ENCODE peak calls at places on chromosome 20, in six cellular contexts. W is ecto neural progenitor cell, Z is amygdala, I is AG04450, C is GM23338, G is thoracic aorta. S is an unnamed sample.
A peak's percentile ranks its signal among the peaks of the same experiment; 100 is the strongest.

GRCh38 chr20:43448748-43449535 is 8.8 kb upstream of the SRSF6 start:
- DNase-seq in W (peak; percentile 61), Z (peak; percentile 4), I (no peak), C (peak; percentile 76), G (no peak), S (no peak)

GRCh38 chr20:35434085-35435005 is 3.7 kb downstream of the GDF5 start:
- DNase-seq in W (no peak), Z (no peak), I (no peak), C (no peak), G (no peak), S (no peak)

GRCh38 chr20:50663095-50663821 is 28.1 kb downstream of the RIPOR3 start:
- DNase-seq in W (no peak), Z (no peak), I (no peak), C (peak; percentile 79), G (no peak), S (peak; percentile 34)

GRCh38 chr20:63706852-63707557 is 771 bp downstream of the ARFRP1 start:
- DNase-seq in W (no peak), Z (no peak), I (no peak), C (peak; percentile 65), G (no peak), S (peak; percentile 33)

GRCh38 chr20:24694157-24694726 is 224.8 kb downstream of the SYNDIG1 start:
- DNase-seq in W (no peak), Z (no peak), I (no peak), C (no peak), G (no peak), S (no peak)

GRCh38 chr20:52539891-52540290 is 348.3 kb upstream of the ZFP64 start:
- DNase-seq in W (no peak), Z (no peak), I (no peak), C (peak; percentile 41), G (no peak), S (no peak)

GRCh38 chr20:34771680-34772081 is 53.8 kb downstream of the NCOA6 start:
- DNase-seq in W (no peak), Z (no peak), I (no peak), C (no peak), G (no peak), S (no peak)

GRCh38 chr20:51610111-51610510 is 67.6 kb upstream of the NFATC2 start:
- DNase-seq in W (no peak), Z (no peak), I (no peak), C (no peak), G (no peak), S (no peak)

GRCh38 chr20:63246490-63247284 is 7.6 kb downstream of the NKAIN4 start:
- DNase-seq in W (no peak), Z (no peak), I (no peak), C (peak; percentile 75), G (no peak), S (no peak)

GRCh38 chr20:17699931-17700351 is at the start of gene BANF2:
- DNase-seq in W (no peak), Z (no peak), I (no peak), C (no peak), G (no peak), S (no peak)

GRCh38 chr20:4073852-4074741 is 58.7 kb upstream of the RNF24 start:
- DNase-seq in W (no peak), Z (no peak), I (no peak), C (peak; percentile 47), G (no peak), S (no peak)

GRCh38 chr20:64063389-64064144 is 569 bp downstream of the TCEA2 start:
- DNase-seq in W (no peak), Z (no peak), I (no peak), C (peak; percentile 57), G (no peak), S (no peak)

GRCh38 chr20:33032555-33032954 is 1.1 kb downstream of the BPIFB6 start:
- DNase-seq in W (no peak), Z (no peak), I (no peak), C (no peak), G (no peak), S (no peak)

GRCh38 chr20:44832724-44833123 is 22.4 kb upstream of the RIMS4 start:
- DNase-seq in W (peak; percentile 55), Z (no peak), I (no peak), C (peak; percentile 32), G (no peak), S (no peak)

GRCh38 chr20:25675161-25675560 is 21.5 kb downstream of the ZNF337 start:
- DNase-seq in W (no peak), Z (no peak), I (no peak), C (no peak), G (no peak), S (no peak)

GRCh38 chr20:15200139-15200538 is 862.7 kb upstream of the FLRT3 start:
- DNase-seq in W (no peak), Z (no peak), I (no peak), C (no peak), G (no peak), S (no peak)

GRCh38 chr20:46173652-46174468 is 55.7 kb downstream of the CD40 start:
- DNase-seq in W (no peak), Z (no peak), I (no peak), C (peak; percentile 72), G (no peak), S (no peak)

GRCh38 chr20:32997431-32997830 is 6.8 kb downstream of the SUN5 start:
- DNase-seq in W (no peak), Z (no peak), I (no peak), C (no peak), G (no peak), S (no peak)

GRCh38 chr20:54630582-54630981 is 155.2 kb downstream of the DOK5 start:
- DNase-seq in W (no peak), Z (no peak), I (no peak), C (no peak), G (no peak), S (no peak)

GRCh38 chr20:40265872-40266533 is 423.0 kb downstream of the MAFB start:
- DNase-seq in W (no peak), Z (no peak), I (no peak), C (peak; percentile 54), G (no peak), S (no peak)

GRCh38 chr20:16952965-16953364 is 204.8 kb downstream of the OTOR start:
- DNase-seq in W (no peak), Z (no peak), I (no peak), C (no peak), G (no peak), S (no peak)

GRCh38 chr20:33079267-33079666 is at the start of gene BPIFB4:
- DNase-seq in W (no peak), Z (no peak), I (no peak), C (no peak), G (no peak), S (no peak)

GRCh38 chr20:7848351-7848750 is 91.9 kb downstream of the HAO1 start:
- DNase-seq in W (no peak), Z (no peak), I (no peak), C (no peak), G (no peak), S (no peak)

GRCh38 chr20:61161649-61162210 is 90.3 kb upstream of the CDH4 start:
- DNase-seq in W (no peak), Z (no peak), I (no peak), C (no peak), G (no peak), S (no peak)

GRCh38 chr20:62946918-62947317 is 5.6 kb upstream of the SLC17A9 start:
- DNase-seq in W (no peak), Z (no peak), I (no peak), C (no peak), G (no peak), S (no peak)

GRCh38 chr20:22921595-22922421 is 113.3 kb upstream of the SSTR4 start:
- DNase-seq in W (no peak), Z (no peak), I (no peak), C (no peak), G (no peak), S (no peak)

GRCh38 chr20:33697129-33697528 is 10.9 kb upstream of the E2F1 start:
- DNase-seq in W (no peak), Z (peak; percentile 42), I (no peak), C (no peak), G (no peak), S (no peak)

S was measured in epithelial cell of prostate.